ENCODE peak calls at places on chromosomes 7 and 10, in five cellular contexts. D is tibial artery, W is BJ, F is left ventricle myocardium inferior, Q is SK-N-SH. T is an unnamed sample.

GRCh38 chr7:15130666-15131541 is 228.4 kb upstream of the DGKB start:
- DNase-seq in D (no peak), W (peak), F (no peak), Q (no peak), T (peak)

GRCh38 chr7:85681241-85681640 is 494.4 kb upstream of the SEMA3D start:
- DNase-seq in D (no peak), W (no peak), F (no peak), Q (no peak), T (no peak)

GRCh38 chr10:113093188-113094113 is 143.4 kb downstream of the TCF7L2 start:
- DNase-seq in D (no peak), W (no peak), F (no peak), Q (no peak), T (peak)

GRCh38 chr7:133780912-133781311 is 346.2 kb upstream of the LRGUK start:
- DNase-seq in D (no peak), W (no peak), F (no peak), Q (no peak), T (no peak)

GRCh38 chr10:12699258-12699700 is 302.2 kb downstream of the CCDC3 start:
- DNase-seq in D (no peak), W (no peak), F (no peak), Q (no peak), T (peak)

GRCh38 chr10:101961591-101962498 is 94.1 kb downstream of the ARMH3 start:
- DNase-seq in D (peak), W (no peak), F (peak), Q (no peak), T (no peak)

GRCh38 chr10:3972460-3973366 is 187.7 kb upstream of the KLF6 start:
- DNase-seq in D (no peak), W (no peak), F (no peak), Q (no peak), T (no peak)

GRCh38 chr10:11017575-11018425 is at the start of gene CELF2:
- DNase-seq in D (peak), W (no peak), F (peak), Q (peak), T (no peak)

GRCh38 chr7:37201003-37201875 is 247.4 kb downstream of the ELMO1 start:
- DNase-seq in D (peak), W (no peak), F (peak), Q (peak), T (peak)

GRCh38 chr7:84354030-84354429 is 159.4 kb upstream of the SEMA3A start:
- DNase-seq in D (no peak), W (no peak), F (no peak), Q (no peak), T (no peak)

GRCh38 chr10:624605-625334 is 64.7 kb downstream of the DIP2C start:
- DNase-seq in D (peak), W (peak), F (peak), Q (peak), T (peak)

GRCh38 chr7:30032310-30033125 is 4.3 kb downstream of the PLEKHA8 start:
- DNase-seq in D (no peak), W (no peak), F (no peak), Q (peak), T (no peak)

GRCh38 chr7:29095666-29096560 is 50.4 kb downstream of the CPVL start:
- DNase-seq in D (no peak), W (no peak), F (no peak), Q (no peak), T (no peak)

GRCh38 chr10:132611986-132612385 is 74.4 kb downstream of the INPP5A start:
- DNase-seq in D (no peak), W (no peak), F (no peak), Q (peak), T (no peak)

GRCh38 chr7:142142702-142143101 is 31.2 kb downstream of the MGAM2 start:
- DNase-seq in D (no peak), W (no peak), F (no peak), Q (no peak), T (no peak)

GRCh38 chr10:30749368-30749767 is 119.8 kb upstream of the LYZL2 start:
- DNase-seq in D (no peak), W (no peak), F (no peak), Q (no peak), T (no peak)

GRCh38 chr10:92696606-92697383 is 7.0 kb downstream of the HHEX start:
- DNase-seq in D (no peak), W (no peak), F (no peak), Q (peak), T (no peak)
- TF ChIP-seq CTCF in D (no peak), W (no peak), F (no peak), Q (no peak), T (no peak)

GRCh38 chr10:69959911-69960310 is 92.7 kb upstream of the MACROH2A2 start:
- DNase-seq in D (no peak), W (no peak), F (no peak), Q (no peak), T (no peak)

GRCh38 chr10:69962746-69963135 is 89.9 kb upstream of the MACROH2A2 start:
- DNase-seq in D (no peak), W (no peak), F (no peak), Q (no peak), T (no peak)

GRCh38 chr10:69961864-69962745 is 90.5 kb upstream of the MACROH2A2 start:
- DNase-seq in D (no peak), W (no peak), F (no peak), Q (peak), T (no peak)

GRCh38 chr10:69960606-69961167 is 92.0 kb upstream of the MACROH2A2 start:
- DNase-seq in D (no peak), W (no peak), F (no peak), Q (no peak), T (no peak)

GRCh38 chr10:69961168-69961863 is 91.3 kb upstream of the MACROH2A2 start:
- DNase-seq in D (no peak), W (no peak), F (no peak), Q (peak), T (no peak)
- TF ChIP-seq CTCF in D (no peak), W (peak), F (peak), Q (peak), T (peak)

DNA sequence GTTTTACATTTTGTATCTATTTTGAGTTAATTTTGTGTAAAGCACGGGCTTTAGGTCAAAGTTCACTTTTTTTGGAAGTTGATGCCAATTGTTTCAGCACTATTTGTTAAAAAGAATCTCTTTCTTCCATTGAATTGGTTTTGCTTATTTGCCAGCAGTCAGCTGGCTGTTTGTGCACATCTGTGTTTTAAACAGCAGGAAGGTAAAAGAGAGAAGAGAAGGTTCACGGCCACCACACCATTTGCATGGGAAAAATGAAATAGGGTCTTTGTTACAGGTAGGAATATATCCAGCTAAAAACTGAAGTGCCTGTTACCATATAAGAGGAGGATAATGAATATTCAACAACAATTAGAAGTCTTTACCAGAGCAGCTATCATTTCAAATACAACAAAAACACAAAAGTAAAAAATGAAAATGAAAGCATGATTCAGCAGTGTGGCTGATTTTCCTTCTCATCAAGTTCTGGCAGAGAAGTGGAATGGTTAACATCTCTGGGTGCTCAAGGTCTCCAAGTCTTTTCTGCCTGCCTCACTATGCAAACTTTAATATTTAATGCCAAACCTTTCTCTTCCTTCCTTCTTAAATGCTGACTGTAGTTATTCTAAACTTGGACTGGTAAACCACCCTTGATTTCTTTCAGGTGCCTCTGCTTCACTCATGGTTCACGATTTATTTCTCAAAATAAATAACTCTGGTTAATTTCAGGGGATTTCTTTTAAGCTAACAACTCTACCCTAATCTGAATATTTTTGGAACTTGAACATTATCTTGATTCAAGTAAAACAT is 841.5 kb downstream of the GRM8 start:
- DNase-seq in D (no peak), W (no peak), F (no peak), Q (no peak), T (no peak)
- TF ChIP-seq CTCF in D (no peak), W (no peak), F (no peak), Q (no peak), T (no peak)

DNA sequence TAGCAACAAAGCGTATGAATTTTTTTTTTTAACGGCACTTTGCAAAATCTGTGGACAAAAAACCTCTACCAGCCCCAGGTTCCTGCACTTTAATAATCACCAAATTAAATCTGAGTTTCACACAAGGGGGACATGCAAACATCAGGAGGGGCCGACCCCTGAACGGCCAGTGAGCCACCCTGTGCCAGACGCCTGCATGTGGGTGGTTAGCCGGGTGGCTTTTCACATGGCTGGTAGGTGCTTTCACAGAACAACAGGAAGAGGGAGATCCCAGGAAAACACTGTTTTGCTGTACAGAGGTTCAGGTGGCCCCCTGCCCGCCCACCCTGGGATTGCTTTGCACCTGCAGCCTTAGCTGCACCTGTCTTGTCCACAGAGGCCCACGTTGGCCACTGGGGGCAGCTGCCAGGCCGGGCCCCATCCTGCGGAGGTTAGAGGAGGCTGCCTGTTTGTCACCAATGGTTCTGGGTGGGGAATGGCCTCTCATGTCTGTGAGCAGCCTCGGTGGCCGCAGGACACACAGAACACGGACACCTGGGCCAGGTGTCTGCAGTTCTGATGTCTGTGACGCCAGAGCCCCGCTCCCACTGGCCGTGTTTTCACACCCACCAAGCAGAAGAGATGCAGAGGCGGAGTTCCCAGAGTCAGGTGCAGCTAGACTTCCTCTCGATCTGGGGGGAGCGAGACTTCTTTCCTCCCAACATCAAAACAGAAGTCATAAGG is 107.7 kb downstream of the FAM53B start:
- DNase-seq in D (no peak), W (no peak), F (no peak), Q (no peak), T (no peak)
- TF ChIP-seq CTCF in D (no peak), W (no peak), F (no peak), Q (no peak), T (peak)

DNA sequence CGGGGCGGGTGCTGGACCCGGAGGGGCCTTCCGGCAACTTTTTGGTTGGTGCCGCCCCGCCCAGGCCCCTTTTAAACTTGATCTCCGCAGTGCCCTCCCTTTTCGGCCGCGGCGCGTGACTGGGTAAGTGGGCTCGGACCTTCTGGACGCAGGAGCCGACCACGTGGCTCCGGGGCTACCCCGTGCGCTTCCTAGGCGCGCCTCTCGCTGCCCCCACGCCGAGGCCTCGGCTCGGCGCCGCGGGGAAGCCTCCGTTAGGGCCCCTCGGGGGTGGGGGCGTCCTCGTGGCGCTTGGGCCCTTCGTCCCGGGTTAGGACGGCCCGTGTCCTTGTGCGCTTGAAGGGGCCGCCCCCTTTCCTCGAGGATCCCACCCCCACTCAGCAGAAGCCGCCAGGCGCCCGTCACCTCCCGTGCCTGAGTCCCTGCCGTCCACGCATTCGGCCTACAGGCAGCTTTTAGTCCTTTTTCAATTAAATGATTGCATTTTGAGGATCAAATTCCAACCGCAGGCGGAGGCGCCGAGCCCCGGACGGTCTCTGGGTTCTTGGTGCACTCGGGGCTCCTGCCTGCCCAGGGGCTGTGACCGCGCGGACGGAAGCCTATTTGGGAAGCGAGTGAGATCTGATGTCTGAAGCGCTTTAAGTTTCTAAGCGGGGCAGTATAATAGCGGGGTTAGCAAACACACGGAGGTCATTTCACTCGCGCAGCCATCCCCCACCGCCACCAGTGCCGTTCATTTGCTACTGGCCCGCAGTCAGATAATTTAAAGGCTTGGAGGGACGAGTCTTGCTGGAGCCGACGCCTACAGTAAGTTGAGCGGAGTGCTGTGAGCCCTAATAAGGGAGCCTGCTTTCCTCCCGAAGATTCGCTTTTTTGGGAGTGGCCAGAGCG is 31.8 kb upstream of the TOMM7 start:
- DNase-seq in D (peak), W (no peak), F (peak), Q (peak), T (no peak)
- TF ChIP-seq CTCF in D (peak), W (no peak), F (peak), Q (peak), T (no peak)

DNA sequence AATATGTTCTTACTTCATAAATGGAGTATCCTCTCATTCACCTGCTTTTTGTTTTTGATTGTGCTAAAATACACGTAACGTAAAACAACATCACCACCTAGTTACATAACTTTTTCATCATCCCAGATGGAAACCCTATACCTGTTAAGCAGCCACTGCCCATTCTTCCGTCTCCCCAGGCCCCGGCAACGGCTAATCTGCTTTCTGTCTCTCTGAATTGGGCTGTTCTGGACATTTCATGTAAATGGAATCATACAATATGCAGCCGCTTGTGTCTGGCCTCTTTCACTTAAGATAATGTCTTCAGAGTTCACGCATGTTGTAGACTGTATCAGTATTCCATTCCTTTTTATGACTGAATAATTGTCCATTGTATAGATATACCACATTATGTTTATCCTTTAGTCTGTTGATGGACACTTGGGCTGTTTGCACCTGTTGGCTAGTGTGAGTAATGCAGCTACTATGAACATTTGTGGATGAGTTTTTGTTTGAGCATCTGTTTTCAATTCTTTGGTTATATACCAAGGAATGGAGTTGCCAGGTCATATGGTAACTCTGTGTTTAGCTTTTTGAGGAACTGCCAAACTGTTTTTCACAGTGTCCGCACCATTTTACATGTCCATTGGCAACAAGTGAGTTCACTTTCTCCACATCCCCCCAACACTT is 14.1 kb upstream of the SUN1 start:
- DNase-seq in D (no peak), W (no peak), F (no peak), Q (no peak), T (no peak)
- TF ChIP-seq CTCF in D (peak), W (peak), F (peak), Q (peak), T (peak)